ENCODE peak calls at places on chromosomes 2 and 18, in ten cellular contexts. O is Panc1, V is heart right ventricle, Y is transverse colon, R is mesendoderm, T is fibroblast of lung, X is cardiac muscle cell, L is neural progenitor cell, U is GM23248, M is hepatocyte. G is an unnamed sample. For H3K4me1, the result is how much of the 10 kb centered on the place peaks cover.

GRCh38 chr2:201558232-201558631 is 85.1 kb downstream of the TMEM237 start:
- DNase-seq in O (no peak), V (no peak), Y (no peak), R (peak), T (no peak), X (peak), L (no peak), U (no peak), M (peak), G (no peak)

GRCh38 chr2:121099329-121100318 is 185.4 kb downstream of the TFCP2L1 start:
- DNase-seq in O (no peak), V (no peak), Y (peak), R (peak), T (no peak), X (peak), L (peak), U (peak), M (no peak), G (no peak)

GRCh38 chr2:45902379-45902778 is 250.9 kb downstream of the PRKCE start:
- DNase-seq in O (no peak), V (no peak), Y (no peak), R (no peak), T (no peak), X (no peak), L (no peak), U (no peak), M (no peak), G (no peak)

GRCh38 chr2:134460583-134460998 is 206.7 kb downstream of the MGAT5 start:
- DNase-seq in O (peak), V (peak), Y (peak), R (peak), T (peak), X (peak), L (peak), U (peak), M (peak), G (peak)

GRCh38 chr18:80022613-80023012 is 11.6 kb upstream of the RBFA start:
- DNase-seq in O (no peak), V (no peak), Y (no peak), R (peak), T (peak), X (peak), L (peak), U (peak), M (no peak), G (no peak)

GRCh38 chr2:202261531-202261930 is 4.0 kb upstream of the NOP58 start:
- DNase-seq in O (no peak), V (no peak), Y (no peak), R (no peak), T (peak), X (no peak), L (no peak), U (peak), M (no peak), G (no peak)

GRCh38 chr2:127465258-127465657 is 47.0 kb downstream of the PROC start:
- DNase-seq in O (no peak), V (no peak), Y (no peak), R (no peak), T (peak), X (no peak), L (no peak), U (no peak), M (no peak), G (no peak)

GRCh38 chr2:217290467-217290866 is 430.6 kb upstream of the TNP1 start:
- DNase-seq in O (no peak), V (no peak), Y (no peak), R (no peak), T (no peak), X (no peak), L (no peak), U (no peak), M (no peak), G (no peak)

GRCh38 chr18:42561521-42561920 is 554.0 kb downstream of the RIT2 start:
- DNase-seq in O (no peak), V (no peak), Y (no peak), R (peak), T (no peak), X (no peak), L (no peak), U (no peak), M (no peak), G (no peak)

GRCh38 chr2:130759906-130760753 is 4.8 kb downstream of the AMER3 start:
- DNase-seq in O (no peak), V (no peak), Y (no peak), R (no peak), T (peak), X (peak), L (no peak), U (peak), M (no peak), G (no peak)

GRCh38 chr2:165758276-165758675 is 35.8 kb downstream of the GALNT3 start:
- DNase-seq in O (no peak), V (no peak), Y (no peak), R (no peak), T (no peak), X (no peak), L (no peak), U (no peak), M (no peak), G (no peak)

GRCh38 chr18:9055185-9055584 is 47.3 kb upstream of the NDUFV2 start:
- DNase-seq in O (peak), V (no peak), Y (no peak), R (no peak), T (peak), X (no peak), L (no peak), U (peak), M (no peak), G (no peak)

GRCh38 chr2:36967236-36967876 is 1.0 kb upstream of the STRN start:
- DNase-seq in O (no peak), V (no peak), Y (peak), R (peak), T (no peak), X (peak), L (no peak), U (no peak), M (peak), G (peak)

GRCh38 chr2:148167241-148167766 is 146.4 kb downstream of the MBD5 start:
- DNase-seq in O (no peak), V (no peak), Y (no peak), R (no peak), T (peak), X (no peak), L (no peak), U (no peak), M (no peak), G (no peak)

GRCh38 chr2:12340164-12340563 is 376.6 kb upstream of the TRIB2 start:
- DNase-seq in O (no peak), V (no peak), Y (no peak), R (no peak), T (peak), X (no peak), L (no peak), U (peak), M (no peak), G (no peak)

GRCh38 chr2:178910005-178910404 is 102.8 kb upstream of the TTN start:
- DNase-seq in O (peak), V (no peak), Y (no peak), R (no peak), T (no peak), X (no peak), L (no peak), U (no peak), M (no peak), G (no peak)

GRCh38 chr18:55265916-55266488 is 306.7 kb upstream of the CCDC68 start:
- DNase-seq in O (no peak), V (no peak), Y (no peak), R (peak), T (no peak), X (no peak), L (no peak), U (peak), M (no peak), G (no peak)

GRCh38 chr2:75729861-75730260 is 19.1 kb upstream of the GCFC2 start:
- DNase-seq in O (no peak), V (no peak), Y (no peak), R (peak), T (no peak), X (peak), L (no peak), U (peak), M (peak), G (no peak)

GRCh38 chr2:234494361-234495075 is 2.4 kb downstream of the ARL4C start:
- DNase-seq in O (no peak), V (no peak), Y (no peak), R (peak), T (peak), X (peak), L (peak), U (peak), M (peak), G (peak)

GRCh38 chr2:26652361-26653041 is 11.3 kb upstream of the CIB4 start:
- DNase-seq in O (no peak), V (no peak), Y (peak), R (no peak), T (no peak), X (peak), L (no peak), U (peak), M (peak), G (no peak)

GRCh38 chr2:70827388-70827787 is 7.0 kb upstream of the CLEC4F start:
- DNase-seq in O (no peak), V (no peak), Y (no peak), R (no peak), T (no peak), X (no peak), L (no peak), U (no peak), M (no peak), G (no peak)

GRCh38 chr2:145199052-145199451 is 679.1 kb upstream of the ZEB2 start:
- DNase-seq in O (no peak), V (no peak), Y (no peak), R (no peak), T (no peak), X (peak), L (no peak), U (no peak), M (no peak), G (no peak)
- H3K4me3 ChIP-seq in O (no peak), V (no peak), Y (no peak), R (no peak), T (no peak), X (no peak), L (no peak), U (no peak), M (no peak), G (no peak)

DNA sequence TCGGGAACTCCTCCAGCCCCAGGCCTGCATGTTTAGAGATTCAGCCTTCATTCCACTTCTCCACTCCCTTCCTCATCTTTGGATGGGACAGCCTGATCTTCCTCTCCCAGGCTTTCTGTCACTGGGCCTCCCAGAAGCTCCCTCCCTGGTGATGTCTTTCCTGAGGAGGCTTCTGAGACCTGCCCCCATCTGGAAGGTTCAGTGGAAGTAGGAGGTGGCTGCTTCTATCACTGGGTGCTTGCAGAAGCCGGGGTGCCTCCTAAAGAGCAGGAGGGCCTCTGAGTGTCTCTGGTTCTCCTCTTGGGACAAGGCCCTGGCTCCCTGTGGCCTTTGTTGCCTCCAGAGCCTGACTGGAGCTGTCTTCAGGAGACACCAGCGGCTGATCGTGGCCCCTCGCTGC is 108.7 kb downstream of the CELF4 start:
- DNase-seq in O (no peak), V (no peak), Y (no peak), R (no peak), T (no peak), X (no peak), L (no peak), U (no peak), M (no peak), G (no peak)
- H3K4me1 ChIP-seq in O (under half), V (under half), Y (under half), R (under half), T (under half), X (under half), L (under half), U (under half), M (under half), G (under half)

GRCh38 chr2:9617296-9617695 is 13.5 kb downstream of the YWHAQ start:
- DNase-seq in O (no peak), V (no peak), Y (no peak), R (no peak), T (no peak), X (no peak), L (no peak), U (no peak), M (no peak), G (no peak)

GRCh38 chr2:9617749-9618148 is 13.0 kb downstream of the YWHAQ start:
- DNase-seq in O (no peak), V (no peak), Y (no peak), R (no peak), T (peak), X (no peak), L (no peak), U (peak), M (no peak), G (no peak)

GRCh38 chr2:9623151-9623550 is 7.6 kb downstream of the YWHAQ start:
- DNase-seq in O (no peak), V (no peak), Y (no peak), R (no peak), T (no peak), X (no peak), L (no peak), U (no peak), M (no peak), G (no peak)

GRCh38 chr2:9614562-9614961 is 16.2 kb downstream of the YWHAQ start:
- DNase-seq in O (no peak), V (no peak), Y (no peak), R (no peak), T (no peak), X (no peak), L (no peak), U (no peak), M (no peak), G (no peak)

GRCh38 chr2:9618410-9618809 is 12.4 kb downstream of the YWHAQ start:
- DNase-seq in O (no peak), V (no peak), Y (no peak), R (no peak), T (no peak), X (no peak), L (no peak), U (no peak), M (no peak), G (no peak)
- H3K4me3 ChIP-seq in O (no peak), V (no peak), Y (no peak), R (no peak), T (no peak), X (no peak), L (no peak), U (no peak), M (no peak), G (no peak)

GRCh38 chr2:150046211-150046610 is 441.3 kb downstream of the RND3 start:
- DNase-seq in O (no peak), V (no peak), Y (no peak), R (peak), T (peak), X (no peak), L (no peak), U (peak), M (no peak), G (no peak)
- H3K4me1 ChIP-seq in O (under half), V (under half), Y (under half), R (under half), T (under half), X (under half), L (under half), U (under half), M (under half), G (under half)

DNA sequence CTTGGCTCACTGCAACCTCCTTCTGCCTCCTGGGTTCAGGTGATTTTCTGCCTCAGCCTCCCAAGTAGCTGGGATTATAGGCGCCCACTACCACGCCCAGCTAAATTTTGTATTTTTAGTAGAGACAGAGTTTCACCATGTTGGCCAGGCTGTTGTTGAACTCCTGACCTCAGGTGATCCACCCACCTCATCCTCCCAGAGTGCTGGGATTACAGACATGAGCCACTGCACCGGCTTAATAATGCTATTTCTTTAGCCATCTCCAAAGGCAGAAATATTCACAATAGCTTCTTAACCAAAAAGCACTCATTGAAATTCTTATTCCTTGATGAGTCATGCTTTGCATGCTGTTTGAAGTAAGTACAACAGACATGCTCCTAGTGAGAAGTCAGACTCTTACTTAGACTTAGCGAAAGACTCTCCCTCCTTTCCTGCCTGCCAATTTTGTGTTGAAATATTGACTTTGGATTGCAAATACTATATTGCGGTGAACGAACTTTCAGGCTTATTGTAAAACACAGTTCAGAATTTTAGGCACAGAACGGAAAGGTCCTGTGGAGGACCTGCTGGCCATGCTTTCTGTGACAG is 4.4 kb downstream of the ACTR3 start:
- DNase-seq in O (no peak), V (no peak), Y (no peak), R (peak), T (peak), X (no peak), L (no peak), U (peak), M (peak), G (peak)
- H3K4me3 ChIP-seq in O (peak), V (no peak), Y (peak), R (no peak), T (peak), X (no peak), L (no peak), U (peak), M (no peak), G (no peak)